ENCODE peak calls at places on chromosomes 1 and 21, in ten cellular contexts. Q is ureter; M is endothelial cell; L is lower lobe of right lung; A is activated CD8-positive, alpha-beta T cell treated with anti-CD3 and anti-CD28 coated beads for 36 hours; P is substantia nigra; B is activated naive CD4-positive, alpha-beta T cell treated with anti-CD3 and anti-CD28 coated beads, Interleukin-2, amount 50 U/mL, for 16 hours; V is chondrocyte; D is RCC 7860; G is HS-5. T is an unnamed sample.

GRCh38 chr1:42316292-42316691 is 18.7 kb downstream of the FOXJ3 start:
- DNase-seq in B (no peak), M (no peak), D (no peak), V (no peak), Q (no peak), G (no peak), L (no peak), P (no peak), A (no peak), T (no peak)

GRCh38 chr1:178536844-178537371 is 24.0 kb downstream of the TEX35 start:
- DNase-seq in B (no peak), V (no peak), D (peak), Q (peak), L (no peak), A (no peak), M (no peak), P (peak), G (peak), T (no peak)

GRCh38 chr1:62356257-62356835 is 37.1 kb upstream of the KANK4 start:
- DNase-seq in A (peak), B (no peak), D (peak), Q (no peak), V (no peak), P (no peak), L (no peak), M (no peak), G (peak), T (no peak)

GRCh38 chr21:33849839-33850238 is 65.8 kb downstream of the ATP5PO start:
- DNase-seq in G (no peak), L (no peak), D (no peak), Q (no peak), A (no peak), V (no peak), M (no peak), B (no peak), P (no peak), T (no peak)

GRCh38 chr21:44509539-44509938 is 30.5 kb downstream of the KRTAP10-1 start:
- DNase-seq in L (peak), M (no peak), B (no peak), G (no peak), V (peak), D (peak), A (no peak), P (no peak), Q (no peak), T (no peak)

GRCh38 chr1:200302893-200303250 is 107.0 kb downstream of the ZNF281 start:
- DNase-seq in Q (no peak), M (peak), G (no peak), L (peak), P (peak), V (no peak), B (no peak), D (no peak), A (no peak), T (no peak)

GRCh38 chr1:26275580-26276431 is 4.1 kb upstream of the SH3BGRL3 start:
- DNase-seq in P (peak), V (peak), Q (peak), D (peak), B (peak), L (peak), M (peak), G (peak), A (peak), T (peak)

GRCh38 chr1:9308236-9308635 is 15.5 kb downstream of the SPSB1 start:
- DNase-seq in D (no peak), Q (no peak), L (no peak), B (no peak), A (no peak), P (no peak), G (no peak), M (no peak), V (no peak), T (no peak)

GRCh38 chr21:35559128-35559831 is 501.0 kb downstream of the SETD4 start:
- DNase-seq in D (peak), V (no peak), G (no peak), A (no peak), Q (no peak), M (no peak), B (no peak), L (no peak), P (no peak), T (no peak)

GRCh38 chr1:108556079-108556478 is 3.8 kb upstream of the EEIG2 start:
- DNase-seq in D (no peak), B (no peak), V (no peak), A (peak), L (no peak), Q (no peak), P (no peak), G (no peak), M (no peak), T (no peak)

GRCh38 chr1:3333903-3334302 is 120.6 kb upstream of the ARHGEF16 start:
- DNase-seq in D (no peak), P (peak), G (no peak), V (no peak), A (no peak), L (no peak), Q (no peak), B (no peak), M (no peak), T (no peak)

GRCh38 chr1:165444897-165445370 is at the start of gene RXRG:
- DNase-seq in B (peak), A (peak), D (no peak), P (peak), Q (no peak), L (peak), V (no peak), G (no peak), M (peak), T (no peak)

T was measured in stimulated activated CD4-positive, alpha-beta T cell treated with anti-CD3 and anti-CD28 coated beads, Interleukin-12 subunit alpha, Interleukin-12 subunit beta, amount 100 ng/mL, for 48 hours.